ENCODE peak calls at places on chromosomes 4 and X, in five cellular contexts. R is mucosa of descending colon, Q is sigmoid colon, B is cardiac muscle cell, D is AG09309. O is an unnamed sample.

GRCh38 chrX:6574762-6575161 is 39.8 kb upstream of the VCX3A start:
- DNase-seq in R (no peak), Q (no peak), B (no peak), D (no peak), O (no peak)

GRCh38 chrX:153433781-153434285 is 12.0 kb downstream of the TREX2 start:
- DNase-seq in R (no peak), Q (no peak), B (no peak), D (no peak), O (no peak)

GRCh38 chr4:20248155-20248558 is 3.5 kb upstream of the SLIT2 start:
- DNase-seq in R (no peak), Q (no peak), B (peak), D (peak), O (peak)

GRCh38 chr4:47312170-47312569 is 151.3 kb downstream of the COMMD8 start:
- DNase-seq in R (no peak), Q (no peak), B (no peak), D (no peak), O (no peak)

GRCh38 chr4:74531952-74532794 is 87.2 kb downstream of the AREG start:
- DNase-seq in R (no peak), Q (no peak), B (peak), D (peak), O (peak)

GRCh38 chr4:64538219-64538618 is 129.0 kb upstream of the TECRL start:
- DNase-seq in R (no peak), Q (no peak), B (no peak), D (no peak), O (no peak)

GRCh38 chr4:146709956-146710355 is 71.3 kb downstream of the POU4F2 start:
- DNase-seq in R (no peak), Q (no peak), B (no peak), D (no peak), O (no peak)

GRCh38 chr4:173448919-173449641 is 50.2 kb upstream of the SCRG1 start:
- DNase-seq in R (no peak), Q (no peak), B (no peak), D (no peak), O (no peak)

GRCh38 chrX:154411322-154411980 is at the start of gene TAFAZZIN:
- DNase-seq in R (peak), Q (peak), B (peak), D (no peak), O (peak)

GRCh38 chr4:168551945-168552695 is 55.3 kb downstream of the PALLD start:
- DNase-seq in R (no peak), Q (no peak), B (no peak), D (no peak), O (no peak)

DNA sequence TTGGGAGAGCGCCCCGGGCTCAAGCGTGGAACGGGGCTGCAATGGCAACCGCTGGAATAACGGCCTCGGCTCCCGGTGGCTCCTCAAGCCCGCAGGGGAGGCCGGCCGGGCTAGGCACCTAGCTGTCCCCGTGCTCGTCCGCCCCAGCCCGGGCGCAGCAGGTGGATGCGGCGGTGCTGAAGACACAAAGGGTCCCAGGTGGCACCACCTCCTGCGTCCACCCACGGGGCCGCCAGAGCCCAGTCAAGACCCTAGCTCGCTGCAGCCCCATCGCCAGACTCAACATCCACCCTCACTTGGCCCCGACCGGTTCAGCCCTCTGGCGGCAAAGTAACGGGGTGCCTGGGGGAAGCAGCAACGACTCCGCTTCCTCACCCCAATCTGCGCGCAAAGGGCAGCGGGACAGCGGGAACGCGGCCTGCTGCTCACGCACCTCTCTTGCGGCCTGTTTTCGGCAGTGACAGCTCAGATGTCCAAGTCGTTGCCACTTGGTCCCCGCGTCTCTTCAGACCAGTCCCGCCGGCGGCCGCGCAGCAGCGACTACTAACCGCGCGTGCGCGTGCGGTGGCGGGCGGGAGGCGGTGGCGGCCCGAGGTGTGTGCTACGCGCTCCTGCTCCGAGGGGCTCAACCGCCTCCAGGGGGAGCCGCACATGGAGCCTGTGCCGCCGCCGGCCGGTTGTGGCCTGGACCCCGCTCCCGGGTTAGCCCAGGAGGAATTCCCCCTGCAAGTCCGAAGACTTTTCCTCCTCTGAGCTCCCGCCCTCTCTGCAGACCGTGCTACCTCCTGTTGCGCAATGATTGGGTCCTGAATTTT is at the start of gene CLGN:
- DNase-seq in R (peak), Q (peak), B (peak), D (no peak), O (peak)
- TF ChIP-seq CTCF in R (peak), Q (no peak), B (peak), D (peak), O (peak)

GRCh38 chrX:130775849-130776248 is 127.2 kb downstream of the ENOX2 start:
- DNase-seq in R (no peak), Q (no peak), B (no peak), D (no peak), O (no peak)

GRCh38 chrX:130778773-130779172 is 124.2 kb downstream of the ENOX2 start:
- DNase-seq in R (no peak), Q (no peak), B (no peak), D (no peak), O (peak)
- H3K4me3 ChIP-seq in R (no peak), Q (no peak), B (no peak), D (no peak), O (no peak)

GRCh38 chr4:144355809-144356757 is 215.6 kb upstream of the GYPA start:
- DNase-seq in R (no peak), Q (no peak), B (peak), D (peak), O (peak)
- TF ChIP-seq CTCF in R (no peak), Q (no peak), B (peak), D (peak), O (no peak)

GRCh38 chrX:45623266-45623665 is 422.6 kb upstream of the DIPK2B start:
- DNase-seq in R (no peak), Q (no peak), B (peak), D (peak), O (peak)

GRCh38 chrX:45622538-45622937 is 421.9 kb upstream of the DIPK2B start:
- DNase-seq in R (no peak), Q (no peak), B (no peak), D (peak), O (peak)

GRCh38 chrX:45621356-45622041 is 420.8 kb upstream of the DIPK2B start:
- DNase-seq in R (no peak), Q (no peak), B (peak), D (peak), O (peak)

GRCh38 chrX:45619290-45619689 is 418.6 kb upstream of the DIPK2B start:
- DNase-seq in R (no peak), Q (no peak), B (peak), D (peak), O (no peak)

GRCh38 chrX:45622042-45622423 is 421.4 kb upstream of the DIPK2B start:
- DNase-seq in R (no peak), Q (no peak), B (no peak), D (no peak), O (no peak)
- H3K4me3 ChIP-seq in R (no peak), Q (no peak), B (no peak), D (no peak), O (no peak)

GRCh38 chr4:11368701-11369115 is 60.0 kb downstream of the HS3ST1 start:
- DNase-seq in R (peak), Q (no peak), B (no peak), D (no peak), O (no peak)

GRCh38 chr4:11367371-11367770 is 61.3 kb downstream of the HS3ST1 start:
- DNase-seq in R (no peak), Q (peak), B (peak), D (no peak), O (peak)

GRCh38 chr4:11366859-11367258 is 61.8 kb downstream of the HS3ST1 start:
- DNase-seq in R (no peak), Q (no peak), B (no peak), D (no peak), O (no peak)

DNA sequence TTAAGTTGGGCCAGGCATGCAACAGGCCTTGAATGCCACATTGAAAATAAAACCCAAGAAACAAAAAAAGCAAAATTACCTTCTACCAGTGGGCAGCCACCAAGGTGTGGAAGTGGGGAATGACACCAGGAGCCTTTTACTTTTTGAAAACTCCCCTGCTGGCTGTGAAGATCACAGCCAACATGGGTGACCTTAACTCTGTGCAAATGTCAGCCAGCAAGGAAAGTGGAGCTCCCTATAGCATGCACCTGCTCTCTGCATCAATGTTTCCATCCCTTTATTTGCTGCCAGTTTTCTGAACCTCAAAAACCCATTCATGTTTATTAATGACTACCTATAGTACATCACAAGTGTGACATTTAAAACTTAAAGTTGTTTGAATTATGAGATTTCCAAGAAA is 63.7 kb downstream of the HS3ST1 start:
- DNase-seq in R (no peak), Q (no peak), B (no peak), D (no peak), O (no peak)
- TF ChIP-seq CTCF in R (no peak), Q (no peak), B (no peak), D (no peak), O (no peak)

O was measured in foreskin fibroblast.